ENCODE peak calls at places on chromosome 3, in six cellular contexts. C is non-pigmented ciliary epithelial cell; I is small intestine; F is stimulated activated CD4-positive, alpha-beta T cell treated with anti-CD3 and anti-CD28 coated beads, TNF-alpha, amount 100 ng/mL, for 4 hours; R is omental fat pad; S is activated naive CD4-positive, alpha-beta T cell. D is an unnamed sample.

GRCh38 chr3:45170071-45170470 is 23.9 kb upstream of the CDCP1 start:
- DNase-seq in C (no peak), I (no peak), F (no peak), S (no peak), R (no peak), D (no peak)

GRCh38 chr3:58008140-58009025 is at the start of gene FLNB:
- DNase-seq in F (peak), S (peak), I (peak), R (no peak), C (no peak), D (peak)

GRCh38 chr3:100335137-100335833 is 728 bp downstream of the NIT2 start:
- DNase-seq in I (peak), F (no peak), S (no peak), C (no peak), R (peak), D (no peak)

GRCh38 chr3:18657858-18658820 is 233.0 kb upstream of the SATB1 start:
- DNase-seq in R (no peak), I (no peak), F (no peak), S (no peak), C (no peak), D (no peak)

GRCh38 chr3:188113761-188114160 is 40.2 kb upstream of the LPP start:
- DNase-seq in F (no peak), C (no peak), S (no peak), R (no peak), I (no peak), D (no peak)

GRCh38 chr3:11584570-11584969 is 59.1 kb downstream of the VGLL4 start:
- DNase-seq in I (no peak), R (no peak), C (no peak), F (no peak), S (no peak), D (no peak)

GRCh38 chr3:151112731-151113130 is 27.3 kb downstream of the MED12L start:
- DNase-seq in R (no peak), S (no peak), I (no peak), C (no peak), F (no peak), D (no peak)

GRCh38 chr3:141878812-141879211 is 2.4 kb downstream of the ATP1B3 start:
- DNase-seq in I (peak), C (no peak), S (no peak), R (no peak), F (no peak), D (no peak)

GRCh38 chr3:33869977-33870376 is 71.5 kb downstream of the PDCD6IP start:
- DNase-seq in C (no peak), S (no peak), R (no peak), F (no peak), I (no peak), D (no peak)

GRCh38 chr3:115239717-115240116 is 92.6 kb upstream of the ZBTB20 start:
- DNase-seq in S (no peak), C (peak), F (no peak), R (peak), I (peak), D (no peak)

GRCh38 chr3:48694610-48695051 is 8.9 kb upstream of the NCKIPSD start:
- DNase-seq in C (peak), R (no peak), F (no peak), S (no peak), I (no peak), D (no peak)

GRCh38 chr3:10292505-10293419 is at the start of gene GHRL:
- DNase-seq in F (no peak), R (no peak), S (no peak), C (no peak), I (no peak), D (no peak)

GRCh38 chr3:194952882-194953281 is 267.2 kb downstream of the FAM43A start:
- DNase-seq in F (no peak), I (peak), S (no peak), C (no peak), R (no peak), D (no peak)

GRCh38 chr3:125141596-125142417 is 70.7 kb downstream of the SLC12A8 start:
- DNase-seq in F (peak), C (no peak), S (no peak), I (peak), R (no peak), D (no peak)

GRCh38 chr3:22122567-22122966 is 371.6 kb upstream of the ZNF385D start:
- DNase-seq in S (no peak), R (no peak), C (no peak), I (no peak), F (no peak), D (no peak)

GRCh38 chr3:71341721-71342120 is 241.8 kb downstream of the FOXP1 start:
- DNase-seq in F (no peak), R (no peak), S (no peak), I (no peak), C (peak), D (no peak)